ENCODE peak calls at places on chromosome 1, in seven cellular contexts. I, G, S, B, W, L and C are unnamed samples.

GRCh38 chr1:28684937-28685336 is 16.4 kb downstream of the GMEB1 start:
- DNase-seq in W (no peak), L (no peak), G (no peak), I (no peak), S (no peak), B (no peak), C (no peak)

GRCh38 chr1:168520832-168521231 is 23.0 kb downstream of the XCL2 start:
- DNase-seq in I (no peak), L (no peak), S (no peak), W (no peak), G (no peak), B (no peak), C (no peak)

GRCh38 chr1:59635057-59635456 is 179.7 kb upstream of the HOOK1 start:
- DNase-seq in B (no peak), I (no peak), L (no peak), W (no peak), G (no peak), S (no peak), C (no peak)

GRCh38 chr1:51535006-51535592 is 16.0 kb upstream of the EPS15 start:
- DNase-seq in G (no peak), W (peak), L (no peak), S (peak), I (peak), B (peak), C (peak)

GRCh38 chr1:172699111-172699510 is 40.2 kb downstream of the FASLG start:
- DNase-seq in B (no peak), S (no peak), W (no peak), I (no peak), G (no peak), L (peak), C (no peak)

GRCh38 chr1:222077191-222077590 is 335.3 kb upstream of the DUSP10 start:
- DNase-seq in B (no peak), W (no peak), I (no peak), L (no peak), S (no peak), G (no peak), C (no peak)

GRCh38 chr1:152029144-152029936 is 7.5 kb downstream of the S100A11 start:
- DNase-seq in S (no peak), I (no peak), G (no peak), B (no peak), L (no peak), W (no peak), C (no peak)

GRCh38 chr1:170967042-170967910 is 31.9 kb downstream of the MROH9 start:
- DNase-seq in G (no peak), L (no peak), B (peak), I (no peak), W (peak), S (no peak), C (peak)

GRCh38 chr1:118143828-118144227 is 41.2 kb downstream of the SPAG17 start:
- DNase-seq in I (no peak), S (no peak), G (no peak), L (no peak), B (no peak), W (no peak), C (no peak)

GRCh38 chr1:166875302-166875733 is 746 bp downstream of the TADA1 start:
- DNase-seq in G (no peak), B (no peak), S (no peak), I (no peak), W (no peak), L (no peak), C (no peak)

GRCh38 chr1:15712158-15712557 is 23.9 kb upstream of the SLC25A34 start:
- DNase-seq in L (no peak), G (no peak), I (no peak), S (no peak), B (no peak), W (no peak), C (no peak)

GRCh38 chr1:237976345-237976744 is 85.6 kb upstream of the ZP4 start:
- DNase-seq in G (no peak), L (no peak), I (no peak), S (no peak), W (peak), B (no peak), C (no peak)

GRCh38 chr1:10877894-10878293 is 81.4 kb upstream of the CASZ1 start:
- DNase-seq in I (no peak), W (no peak), L (no peak), S (no peak), G (no peak), B (no peak), C (no peak)

GRCh38 chr1:18569811-18570545 is 60.7 kb upstream of the PAX7 start:
- DNase-seq in G (no peak), B (no peak), I (no peak), L (no peak), W (no peak), S (no peak), C (no peak)

GRCh38 chr1:22808186-22808845 is 97.7 kb downstream of the EPHB2 start:
- DNase-seq in B (no peak), G (no peak), I (no peak), L (no peak), S (no peak), W (no peak), C (no peak)

GRCh38 chr1:64231153-64231552 is 27.7 kb downstream of the UBE2U start:
- DNase-seq in S (no peak), I (no peak), W (no peak), B (no peak), G (no peak), L (no peak), C (no peak)

GRCh38 chr1:90127288-90127953 is 132.5 kb downstream of the ZNF326 start:
- DNase-seq in B (no peak), L (no peak), I (no peak), S (no peak), W (no peak), G (no peak), C (no peak)

GRCh38 chr1:24847995-24848857 is 81.8 kb downstream of the RUNX3 start:
- DNase-seq in G (peak), B (peak), L (peak), W (peak), S (peak), I (peak), C (peak)

GRCh38 chr1:179815642-179816041 is 62.0 kb downstream of the TOR1AIP2 start:
- DNase-seq in G (no peak), I (no peak), W (no peak), S (no peak), L (no peak), B (no peak), C (no peak)

GRCh38 chr1:169003864-169004516 is 102.5 kb upstream of the ATP1B1 start:
- DNase-seq in I (no peak), B (no peak), W (no peak), S (no peak), L (no peak), G (no peak), C (no peak)

GRCh38 chr1:47752048-47752451 is 245.1 kb downstream of the TRABD2B start:
- DNase-seq in L (no peak), G (peak), I (no peak), B (no peak), S (no peak), W (peak), C (peak)

GRCh38 chr1:228463559-228464455 is 23.4 kb upstream of the RNF187 start:
- DNase-seq in W (peak), G (peak), B (no peak), L (peak), S (no peak), I (no peak), C (peak)

GRCh38 chr1:85200870-85201339 is at the start of gene SYDE2:
- DNase-seq in G (peak), B (no peak), W (peak), S (peak), L (peak), I (peak), C (peak)

GRCh38 chr1:41152622-41153044 is 89.5 kb downstream of the SCMH1 start:
- DNase-seq in G (no peak), W (no peak), L (no peak), B (no peak), I (no peak), S (no peak), C (no peak)

GRCh38 chr1:54567961-54568360 is 19.9 kb downstream of the ACOT11 start:
- DNase-seq in G (no peak), W (no peak), L (no peak), B (no peak), I (no peak), S (no peak), C (no peak)

GRCh38 chr1:202848191-202848542 is 37.4 kb downstream of the PCAT6 start:
- DNase-seq in G (no peak), L (no peak), B (no peak), S (peak), W (no peak), I (no peak), C (no peak)

GRCh38 chr1:32772281-32773017 is 44.7 kb downstream of the YARS1 start:
- DNase-seq in W (no peak), L (no peak), I (no peak), S (no peak), B (no peak), G (no peak), C (no peak)

GRCh38 chr1:111139234-111139955 is 498 bp downstream of the DRAM2 start:
- DNase-seq in S (peak), I (peak), W (peak), B (peak), G (peak), L (peak), C (peak)

GRCh38 chr1:37602750-37603694 is 7.3 kb upstream of the GNL2 start:
- DNase-seq in I (no peak), B (no peak), L (no peak), S (no peak), W (peak), G (no peak), C (peak)